ENCODE peak calls at places on chromosomes 4 and X, in seven cellular contexts. L is stomach, K is A549, B is HepG2, A is H1, S is transverse colon, Q is ovary. G is an unnamed sample.

GRCh38 chrX:74585766-74586165 is 28.7 kb downstream of the RLIM start:
- DNase-seq in L (no peak), K (no peak), B (no peak), A (no peak), S (no peak), Q (no peak), G (no peak)

GRCh38 chrX:151852294-151852693 is 60.4 kb upstream of the MAGEA4 start:
- DNase-seq in L (no peak), K (no peak), B (no peak), A (no peak), S (no peak), Q (no peak), G (no peak)

GRCh38 chrX:45743081-45743533 is 542.4 kb upstream of the DIPK2B start:
- DNase-seq in L (no peak), K (peak; percentile 19), B (peak; percentile 12), A (no peak), S (no peak), Q (no peak), G (no peak)

GRCh38 chr4:184801781-184802180 is 24.0 kb downstream of the ACSL1 start:
- DNase-seq in L (no peak), K (no peak), B (no peak), A (no peak), S (no peak), Q (no peak), G (no peak)

GRCh38 chrX:153411255-153411987 is at the start of gene ZFP92:
- DNase-seq in L (peak; percentile 28), K (no peak), B (no peak), A (no peak), S (peak; percentile 32), Q (peak; percentile 63), G (no peak)

GRCh38 chrX:39946822-39947221 is 150.9 kb downstream of the BCOR start:
- DNase-seq in L (no peak), K (no peak), B (no peak), A (no peak), S (no peak), Q (no peak), G (no peak)

GRCh38 chr4:113881256-113881655 is 98.2 kb downstream of the ARSJ start:
- DNase-seq in L (no peak), K (no peak), B (no peak), A (no peak), S (no peak), Q (no peak), G (no peak)

GRCh38 chr4:122914292-122914904 is 8.0 kb downstream of the NUDT6 start:
- DNase-seq in L (no peak), K (no peak), B (peak; percentile 43), A (no peak), S (no peak), Q (no peak), G (no peak)

GRCh38 chrX:40099046-40099968 is 1.5 kb upstream of the BCOR start:
- DNase-seq in L (no peak), K (peak; percentile 28), B (no peak), A (no peak), S (peak; percentile 66), Q (peak; percentile 58), G (no peak)

GRCh38 chr4:20078644-20079043 is 173.1 kb upstream of the SLIT2 start:
- DNase-seq in L (no peak), K (no peak), B (no peak), A (no peak), S (no peak), Q (no peak), G (no peak)

GRCh38 chr4:101089168-101089567 is 258.2 kb downstream of the PPP3CA start:
- DNase-seq in L (no peak), K (no peak), B (no peak), A (no peak), S (no peak), Q (no peak), G (no peak)

DNA sequence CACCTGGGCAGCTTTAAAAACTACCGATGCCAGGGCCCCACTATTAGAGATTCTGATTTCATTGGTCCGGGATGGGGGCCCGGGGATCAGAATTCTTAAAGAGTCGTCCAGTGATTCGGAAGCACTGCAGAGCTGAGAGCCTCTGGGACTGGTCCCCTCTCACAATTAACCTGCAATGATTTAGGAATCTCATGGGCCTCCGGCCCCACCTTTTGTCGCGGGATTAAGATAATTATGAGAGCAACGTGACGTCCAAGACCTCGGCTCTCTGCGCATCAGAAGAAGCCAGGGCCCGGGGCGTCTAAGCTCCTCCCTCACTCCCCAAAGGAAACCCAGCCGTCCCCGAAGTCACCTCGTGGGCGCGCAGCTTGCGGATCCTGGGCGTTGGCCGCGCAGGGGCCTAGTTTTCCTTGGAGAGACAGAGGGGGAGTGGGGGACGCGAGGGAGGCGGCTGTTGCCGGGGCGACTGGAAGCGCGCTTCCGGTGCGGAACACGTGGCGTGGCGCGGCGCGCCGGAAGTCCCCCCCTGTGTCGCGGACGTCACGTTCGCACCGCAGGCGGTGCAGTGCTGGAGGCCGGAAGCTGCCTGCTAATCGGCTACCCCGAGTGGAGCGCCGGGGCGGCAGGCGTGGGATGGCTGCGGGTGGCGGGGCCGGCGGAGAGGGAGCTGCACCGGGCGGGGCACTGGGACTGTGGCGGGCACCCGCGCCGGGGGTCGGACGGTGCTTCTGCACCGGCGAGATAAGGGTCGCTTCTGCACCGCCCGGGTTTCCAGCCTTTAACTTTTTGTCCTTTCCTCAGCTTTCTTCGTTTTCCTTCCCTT is at the start of gene GEMIN8:
- DNase-seq in L (peak; percentile 88), K (peak; percentile 59), B (peak; percentile 71), A (peak; percentile 51), S (peak; percentile 91), Q (peak; percentile 93), G (peak; percentile 54)
- TF ChIP-seq POLR2A in L (no peak), K (peak; percentile 75), B (peak; percentile 75), A (no peak), S (peak; percentile 83), Q (peak; percentile 66), G (peak; percentile 73)

GRCh38 chr4:56464581-56464980 is 2.8 kb upstream of the SRP72 start:
- DNase-seq in L (no peak), K (no peak), B (no peak), A (no peak), S (no peak), Q (no peak), G (no peak)

GRCh38 chr4:56460085-56460484 is 7.3 kb upstream of the SRP72 start:
- DNase-seq in L (no peak), K (no peak), B (no peak), A (no peak), S (no peak), Q (no peak), G (no peak)

GRCh38 chr4:56465599-56466295 is 1.7 kb upstream of the SRP72 start:
- DNase-seq in L (no peak), K (no peak), B (no peak), A (no peak), S (no peak), Q (no peak), G (no peak)

GRCh38 chr4:56463711-56464110 is 3.7 kb upstream of the SRP72 start:
- DNase-seq in L (no peak), K (no peak), B (no peak), A (no peak), S (no peak), Q (no peak), G (no peak)

GRCh38 chr4:56462157-56462556 is 5.3 kb upstream of the SRP72 start:
- DNase-seq in L (no peak), K (no peak), B (no peak), A (no peak), S (no peak), Q (no peak), G (no peak)
- TF ChIP-seq EP300 in L (no peak), K (no peak), B (no peak), A (no peak), S (no peak), Q (no peak), G (no peak)

DNA sequence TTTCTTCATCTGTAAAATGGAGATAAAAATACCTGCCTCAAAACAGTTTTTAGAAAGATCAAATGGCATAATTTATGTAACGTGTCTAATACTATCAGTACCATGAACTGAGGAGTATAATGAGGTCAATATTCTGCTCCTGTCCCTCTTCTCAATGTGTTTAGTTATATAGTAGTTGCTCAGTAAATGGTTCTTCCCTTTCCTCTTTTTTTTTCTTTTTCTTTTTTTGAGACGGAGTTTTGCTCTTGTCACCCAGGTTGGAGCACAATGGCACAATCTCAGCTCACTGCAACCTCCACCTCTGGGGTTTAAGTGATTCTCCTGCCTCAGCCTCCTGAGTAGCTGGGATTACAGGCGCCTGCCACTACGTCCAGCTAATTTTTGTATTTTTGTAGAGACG is 1.3 kb downstream of the YIPF6 start:
- DNase-seq in L (no peak), K (no peak), B (no peak), A (no peak), S (no peak), Q (no peak), G (no peak)
- H3K4me3 ChIP-seq in L (peak overlapping the region; percentile 58), K (peak overlapping the region; percentile 75), B (peak overlapping the region; percentile 85), A (peak overlapping the region; percentile 98), S (no peak overlapping the region), Q (no peak overlapping the region), G (no peak overlapping the region)

GRCh38 chr4:48255959-48256342 is 13.7 kb downstream of the TEC start:
- DNase-seq in L (no peak), K (no peak), B (no peak), A (no peak), S (no peak), Q (no peak), G (no peak)

GRCh38 chr4:48255130-48255958 is 14.3 kb downstream of the TEC start:
- DNase-seq in L (no peak), K (no peak), B (no peak), A (no peak), S (no peak), Q (no peak), G (no peak)

GRCh38 chr4:48252313-48252712 is 17.3 kb downstream of the TEC start:
- DNase-seq in L (no peak), K (no peak), B (no peak), A (no peak), S (no peak), Q (no peak), G (no peak)

GRCh38 chr4:48250980-48251379 is 18.7 kb downstream of the TEC start:
- DNase-seq in L (no peak), K (no peak), B (no peak), A (no peak), S (no peak), Q (no peak), G (no peak)

DNA sequence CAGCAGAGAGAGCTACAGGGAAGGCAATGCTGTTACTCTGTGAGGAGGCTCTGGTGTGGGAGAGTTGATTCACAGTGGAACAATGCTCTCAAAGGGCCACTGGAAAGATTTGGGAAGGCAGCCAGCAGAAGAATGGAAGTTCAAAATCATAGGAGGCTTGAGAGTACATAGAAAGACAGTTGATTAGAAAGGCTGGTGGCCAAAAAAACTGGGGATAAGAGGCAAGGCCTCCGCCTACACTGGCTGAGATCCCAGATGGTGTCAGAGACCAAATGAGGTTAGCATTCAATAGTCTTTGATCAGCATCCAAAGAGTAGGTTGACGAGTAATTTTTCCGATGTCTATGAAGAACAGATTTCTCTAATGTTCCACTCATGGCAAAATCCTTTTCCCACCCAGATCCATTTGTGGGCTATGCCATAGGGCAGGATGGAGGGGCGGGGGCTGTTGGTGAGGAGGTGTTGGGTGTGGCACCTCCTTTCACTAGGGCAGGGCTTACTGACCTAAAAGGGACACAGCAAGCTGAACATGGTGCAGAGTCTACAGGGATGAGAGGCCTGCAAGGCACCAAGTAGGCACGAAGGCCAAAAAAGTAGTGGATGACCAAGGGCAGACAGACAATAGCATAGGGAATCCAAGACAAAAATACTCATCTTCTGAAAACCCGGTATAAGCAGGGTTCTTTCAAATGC is 15.1 kb downstream of the TEC start:
- DNase-seq in L (peak; percentile 70), K (no peak), B (no peak), A (no peak), S (no peak), Q (no peak), G (no peak)
- TF ChIP-seq POLR2A in L (no peak), K (no peak), B (no peak), A (no peak), S (no peak), Q (no peak), G (no peak)

G was measured in tibial nerve.